ENCODE peak calls at places on chromosomes 3 and 15, in eight cellular contexts. P, J, N, L, C, U, F and M are unnamed samples.

GRCh38 chr3:128198313-128198712 is 45.0 kb downstream of the EEFSEC start:
- DNase-seq in P (no peak), J (no peak), N (no peak), L (no peak), C (no peak), U (no peak), F (no peak), M (no peak)

GRCh38 chr3:171306631-171307030 is 153.6 kb downstream of the TNIK start:
- DNase-seq in P (no peak), J (no peak), N (peak), L (no peak), C (no peak), U (peak), F (peak), M (peak)

GRCh38 chr15:87733522-87733921 is 523.0 kb downstream of the NTRK3 start:
- DNase-seq in P (peak), J (no peak), N (no peak), L (no peak), C (no peak), U (no peak), F (no peak), M (no peak)

GRCh38 chr3:116524455-116524854 is 79.2 kb upstream of the LSAMP start:
- DNase-seq in P (no peak), J (no peak), N (no peak), L (no peak), C (no peak), U (no peak), F (no peak), M (no peak)

GRCh38 chr3:186839874-186840641 is 2.5 kb upstream of the ADIPOQ start:
- DNase-seq in P (no peak), J (no peak), N (peak), L (no peak), C (no peak), U (no peak), F (peak), M (peak)

GRCh38 chr3:151210676-151211381 is 7.8 kb upstream of the GPR171 start:
- DNase-seq in P (no peak), J (peak), N (no peak), L (no peak), C (peak), U (peak), F (no peak), M (no peak)

GRCh38 chr3:142981108-142981507 is 17.6 kb upstream of the PAQR9 start:
- DNase-seq in P (no peak), J (no peak), N (no peak), L (no peak), C (no peak), U (no peak), F (no peak), M (no peak)

GRCh38 chr3:10374311-10374710 is 53.4 kb upstream of the SEC13 start:
- DNase-seq in P (no peak), J (no peak), N (no peak), L (no peak), C (peak), U (no peak), F (no peak), M (no peak)

GRCh38 chr3:138434276-138434874 is at the start of gene ESYT3:
- DNase-seq in P (peak), J (no peak), N (no peak), L (peak), C (peak), U (peak), F (no peak), M (no peak)

GRCh38 chr3:42717311-42717710 is 14.7 kb upstream of the HHATL start:
- DNase-seq in P (no peak), J (no peak), N (no peak), L (no peak), C (no peak), U (no peak), F (no peak), M (no peak)

GRCh38 chr3:104040896-104041295 is 1325.8 kb upstream of the ALCAM start:
- DNase-seq in P (no peak), J (no peak), N (no peak), L (no peak), C (no peak), U (no peak), F (no peak), M (no peak)

GRCh38 chr15:93047621-93048425 is 41.2 kb downstream of the RGMA start:
- DNase-seq in P (no peak), J (no peak), N (no peak), L (no peak), C (no peak), U (no peak), F (no peak), M (no peak)

GRCh38 chr15:68615811-68616210 is 37.0 kb downstream of the CORO2B start:
- DNase-seq in P (no peak), J (no peak), N (no peak), L (no peak), C (no peak), U (no peak), F (no peak), M (no peak)

DNA sequence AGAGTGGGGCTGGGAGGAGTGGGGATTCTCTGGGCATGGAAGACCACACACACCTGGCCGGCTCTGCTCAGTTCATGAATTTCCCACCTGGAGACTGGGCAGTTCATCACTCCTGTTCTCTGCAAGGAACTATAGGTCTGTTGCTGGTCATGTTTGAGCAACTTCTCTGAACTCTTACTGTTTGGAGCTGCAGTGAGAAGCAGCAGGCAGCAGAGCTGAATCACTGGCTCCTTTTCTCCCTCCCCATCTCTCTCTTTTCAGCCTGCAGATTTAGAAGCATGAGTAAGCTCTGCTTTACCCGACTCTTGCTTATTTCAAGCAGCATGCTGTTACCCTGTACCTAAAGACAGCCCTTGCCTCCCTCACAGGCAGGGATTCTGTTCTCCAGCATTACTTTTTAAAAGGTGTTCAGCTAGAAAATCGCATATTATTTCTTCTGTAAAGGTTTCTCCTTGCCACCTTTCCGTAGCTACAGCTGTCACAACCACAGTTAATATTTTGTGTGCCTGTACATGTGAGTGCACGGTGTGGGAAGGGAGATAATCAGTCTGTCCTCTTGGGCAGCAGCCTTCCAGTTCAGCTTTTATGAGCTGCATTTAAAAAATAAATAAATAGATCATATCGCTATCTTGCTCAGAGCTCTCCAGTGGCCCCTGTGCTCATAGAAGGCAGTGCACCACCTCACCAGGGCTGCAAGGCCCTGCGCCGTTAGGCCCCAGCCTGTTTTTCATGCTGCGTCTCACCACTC is 131.6 kb downstream of the CHCHD6 start:
- DNase-seq in P (no peak), J (no peak), N (peak), L (peak), C (no peak), U (no peak), F (peak), M (no peak)
- TF ChIP-seq CTCF in P (no peak), J (no peak), N (peak), L (no peak), C (no peak), U (no peak), F (no peak), M (peak)

GRCh38 chr3:189053327-189053726 is 118.4 kb upstream of the TPRG1 start:
- DNase-seq in P (no peak), J (no peak), N (no peak), L (no peak), C (no peak), U (no peak), F (no peak), M (no peak)

DNA sequence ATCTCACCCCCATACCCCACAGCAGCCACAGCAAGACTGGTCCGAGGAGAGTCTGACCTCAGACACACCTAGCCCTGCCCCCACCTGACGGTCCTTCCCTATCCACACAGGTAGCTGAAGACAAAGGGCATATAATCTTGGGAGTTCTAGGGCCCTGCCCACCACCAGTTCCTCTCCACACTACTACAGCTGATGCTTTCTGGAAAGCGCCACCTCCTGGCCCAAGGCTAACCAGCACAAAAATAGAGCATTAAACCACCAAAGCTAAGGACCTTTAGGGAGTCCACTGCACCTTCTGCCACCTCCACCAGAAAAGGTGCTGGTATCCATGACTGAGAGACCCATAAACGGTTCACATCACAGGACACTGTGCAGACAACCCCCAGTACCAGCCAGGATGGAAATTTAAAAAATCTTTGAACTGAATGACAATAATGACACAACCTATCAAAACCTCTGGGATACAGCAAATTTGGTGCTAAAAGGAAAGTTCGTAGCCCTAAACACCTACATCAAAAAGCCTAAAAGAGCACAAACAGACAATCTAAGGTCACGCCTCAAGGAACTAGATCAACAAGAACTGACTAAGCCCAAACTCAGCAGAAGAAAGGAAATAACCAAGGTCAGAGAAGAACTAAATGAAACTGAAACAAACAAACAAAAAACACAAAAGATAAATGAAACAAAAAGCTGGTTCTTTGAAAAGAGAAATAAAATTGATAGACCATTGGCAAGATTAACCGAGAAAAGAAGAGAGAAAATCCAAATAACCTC is 122.1 kb upstream of the TPRG1 start:
- DNase-seq in P (no peak), J (peak), N (no peak), L (no peak), C (no peak), U (no peak), F (no peak), M (no peak)
- TF ChIP-seq CTCF in P (no peak), J (peak), N (no peak), L (no peak), C (no peak), U (no peak), F (no peak), M (no peak)

DNA sequence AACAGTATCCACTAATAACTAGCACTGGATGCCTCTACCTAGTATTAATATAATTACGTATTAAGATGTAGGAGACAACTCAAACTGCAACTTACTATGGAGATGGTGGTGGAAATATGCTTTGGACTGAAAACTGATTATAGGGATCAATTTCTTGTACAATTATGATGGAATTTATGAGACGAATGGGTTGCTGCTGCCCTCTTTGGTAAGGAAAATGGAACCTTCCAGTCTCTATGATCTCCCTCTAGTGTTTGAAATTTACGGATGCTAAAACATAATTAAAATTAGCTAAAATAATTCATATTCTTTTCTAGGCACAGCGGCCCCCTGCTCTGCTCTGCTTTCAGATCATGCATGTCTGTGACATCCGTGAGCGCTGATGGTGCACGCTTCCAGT is 132.3 kb downstream of the NR2F2 start:
- DNase-seq in P (no peak), J (no peak), N (no peak), L (no peak), C (no peak), U (no peak), F (no peak), M (no peak)
- TF ChIP-seq CTCF in P (no peak), J (no peak), N (peak), L (no peak), C (no peak), U (no peak), F (peak), M (peak)

GRCh38 chr3:64686446-64686908 is 1.3 kb downstream of the ADAMTS9 start:
- DNase-seq in P (peak), J (no peak), N (no peak), L (no peak), C (no peak), U (peak), F (no peak), M (no peak)

GRCh38 chr3:64685800-64686445 is 1.9 kb downstream of the ADAMTS9 start:
- DNase-seq in P (peak), J (no peak), N (peak), L (peak), C (peak), U (peak), F (peak), M (peak)

GRCh38 chr3:64687781-64688515 is at the start of gene ADAMTS9:
- DNase-seq in P (peak), J (no peak), N (no peak), L (no peak), C (peak), U (peak), F (peak), M (no peak)

GRCh38 chr3:64685331-64685799 is 2.4 kb downstream of the ADAMTS9 start:
- DNase-seq in P (no peak), J (no peak), N (no peak), L (no peak), C (no peak), U (peak), F (no peak), M (no peak)

GRCh38 chr3:64687381-64687780 is 419 bp downstream of the ADAMTS9 start:
- DNase-seq in P (no peak), J (no peak), N (no peak), L (no peak), C (peak), U (peak), F (no peak), M (no peak)
- TF ChIP-seq CTCF in P (no peak), J (no peak), N (no peak), L (no peak), C (no peak), U (no peak), F (no peak), M (no peak)

GRCh38 chr3:53768478-53769459 is 77.5 kb downstream of the CHDH start:
- DNase-seq in P (no peak), J (no peak), N (no peak), L (no peak), C (no peak), U (no peak), F (no peak), M (no peak)
- TF ChIP-seq CTCF in P (no peak), J (no peak), N (no peak), L (no peak), C (no peak), U (no peak), F (no peak), M (no peak)

DNA sequence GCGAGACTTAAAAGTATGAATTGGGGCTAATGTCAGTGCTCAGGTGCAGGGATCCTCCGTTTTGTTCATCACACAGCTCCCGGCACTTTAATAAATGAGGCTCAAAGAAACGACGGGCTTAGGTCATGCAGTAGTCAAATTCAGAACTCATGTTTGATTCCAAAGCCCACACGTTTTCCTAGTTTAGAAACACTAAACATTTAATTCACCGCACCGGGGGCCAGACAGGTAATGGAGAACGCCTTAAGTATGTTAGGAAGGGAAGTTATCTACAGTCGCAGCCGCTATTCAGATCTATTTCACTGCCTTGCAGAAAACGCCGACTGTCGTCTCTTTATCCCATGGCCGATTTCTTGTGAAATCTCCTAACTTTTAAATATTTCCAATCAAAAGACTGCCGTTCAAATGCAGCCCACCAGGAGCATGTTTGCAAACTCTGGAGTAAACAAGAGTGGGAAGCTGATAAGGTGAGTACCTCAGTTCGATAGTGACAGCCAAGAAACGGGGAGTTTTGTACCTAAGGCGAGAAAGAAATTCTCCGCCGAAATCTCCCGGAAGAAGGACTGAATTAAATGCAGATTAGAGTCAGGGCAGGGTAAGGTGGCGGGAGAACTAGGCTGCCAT is 569 bp downstream of the HIGD2B start:
- DNase-seq in P (no peak), J (no peak), N (no peak), L (no peak), C (no peak), U (no peak), F (no peak), M (no peak)
- TF ChIP-seq CTCF in P (no peak), J (no peak), N (no peak), L (no peak), C (no peak), U (no peak), F (peak), M (no peak)